ENCODE peak calls at places on chromosomes 7 and 10, in eight cellular contexts. R is CD4-positive, alpha-beta T cell; G is H9; V is RWPE1; K is fibroblast of lung; E is neuronal stem cell; O is colonic mucosa; Q is heart left ventricle. X is an unnamed sample.

GRCh38 chr7:150383710-150384397 is 4.7 kb downstream of the ZNF775 start:
- DNase-seq in K (no peak), E (peak), G (peak), V (no peak), Q (no peak), R (no peak), O (peak), X (peak)

GRCh38 chr10:63767512-63767911 is 246.3 kb downstream of the REEP3 start:
- DNase-seq in Q (no peak), V (peak), O (no peak), G (no peak), K (peak), R (no peak), E (no peak), X (no peak)

GRCh38 chr10:68792115-68792514 is 35.2 kb upstream of the STOX1 start:
- DNase-seq in O (no peak), Q (no peak), R (no peak), K (no peak), V (no peak), E (no peak), G (no peak), X (no peak)

GRCh38 chr7:155459133-155459866 is 1.4 kb downstream of the EN2 start:
- DNase-seq in V (no peak), R (no peak), G (peak), Q (no peak), O (no peak), E (no peak), K (no peak), X (no peak)

GRCh38 chr10:59694936-59695335 is 14.7 kb downstream of the SLC16A9 start:
- DNase-seq in E (no peak), R (no peak), Q (no peak), K (no peak), O (no peak), V (no peak), G (no peak), X (no peak)

GRCh38 chr10:97499561-97500296 is 1.0 kb downstream of the UBTD1 start:
- DNase-seq in O (peak), V (peak), G (no peak), E (no peak), K (peak), Q (peak), R (no peak), X (peak)

GRCh38 chr10:43282881-43283280 is 16.0 kb upstream of the RASGEF1A start:
- DNase-seq in Q (no peak), O (no peak), G (peak), K (no peak), R (no peak), V (peak), E (no peak), X (no peak)

GRCh38 chr10:49225218-49225876 is 37.2 kb upstream of the TMEM273 start:
- DNase-seq in V (no peak), E (no peak), G (no peak), R (no peak), K (no peak), O (no peak), Q (peak), X (no peak)

GRCh38 chr10:78761241-78761825 is 307.4 kb upstream of the ZMIZ1 start:
- DNase-seq in K (no peak), O (no peak), E (no peak), Q (no peak), V (no peak), R (no peak), G (no peak), X (no peak)

GRCh38 chr7:107659666-107660065 is 962 bp upstream of the SLC26A4 start:
- DNase-seq in O (no peak), R (no peak), E (no peak), K (peak), G (no peak), V (peak), Q (no peak), X (no peak)

GRCh38 chr10:116866987-116867595 is 17.8 kb downstream of the ENO4 start:
- DNase-seq in K (peak), Q (no peak), E (no peak), R (no peak), O (no peak), V (no peak), G (no peak), X (no peak)

GRCh38 chr10:75497997-75498797 is 66.8 kb downstream of the LRMDA start:
- DNase-seq in K (peak), Q (peak), O (no peak), G (no peak), V (no peak), E (no peak), R (no peak), X (no peak)

GRCh38 chr10:103045961-103046360 is 127.9 kb downstream of the CNNM2 start:
- DNase-seq in K (no peak), E (no peak), O (no peak), G (no peak), Q (no peak), V (no peak), R (no peak), X (no peak)

GRCh38 chr10:124094419-124094785 is 1.0 kb upstream of the CHST15 start:
- DNase-seq in V (no peak), G (no peak), Q (peak), E (no peak), O (no peak), K (no peak), R (no peak), X (no peak)

GRCh38 chr7:22109761-22110160 is 164.1 kb upstream of the CDCA7L start:
- DNase-seq in G (peak), R (no peak), O (peak), Q (no peak), E (no peak), K (peak), V (no peak), X (peak)

GRCh38 chr10:69861251-69862240 is 59.8 kb downstream of the COL13A1 start:
- DNase-seq in K (peak), E (no peak), G (no peak), Q (no peak), R (no peak), V (peak), O (no peak), X (no peak)

GRCh38 chr7:12968836-12969422 is 281.5 kb downstream of the ARL4A start:
- DNase-seq in O (no peak), K (no peak), G (no peak), R (no peak), E (peak), Q (no peak), V (no peak), X (no peak)

GRCh38 chr7:45253368-45253767 is 95.8 kb downstream of the RAMP3 start:
- DNase-seq in K (no peak), Q (no peak), G (no peak), V (no peak), E (no peak), R (no peak), O (no peak), X (no peak)

GRCh38 chr7:98618786-98619185 is 1.7 kb downstream of the NPTX2 start:
- DNase-seq in R (no peak), Q (no peak), E (no peak), V (peak), G (no peak), O (no peak), K (no peak), X (no peak)

GRCh38 chr10:46327685-46328084 is 40.9 kb downstream of the ANTXRL start:
- DNase-seq in R (no peak), O (no peak), G (no peak), V (no peak), Q (no peak), K (no peak), E (no peak), X (no peak)

GRCh38 chr10:50992972-50993766 is 81.1 kb upstream of the PRKG1 start:
- DNase-seq in G (peak), E (no peak), R (no peak), K (peak), V (no peak), Q (peak), O (peak), X (no peak)

GRCh38 chr10:20118119-20118518 is 301.9 kb downstream of the PLXDC2 start:
- DNase-seq in O (no peak), Q (no peak), R (no peak), V (no peak), G (no peak), K (no peak), E (no peak), X (no peak)

GRCh38 chr7:90412458-90413184 is 9.4 kb downstream of the CLDN12 start:
- DNase-seq in K (no peak), V (peak), Q (no peak), R (no peak), E (no peak), O (peak), G (peak), X (no peak)

GRCh38 chr10:132627736-132628512 is 90.3 kb downstream of the INPP5A start:
- DNase-seq in K (peak), E (no peak), G (no peak), O (no peak), Q (peak), V (no peak), R (no peak), X (no peak)

GRCh38 chr10:112713411-112713810 is 236.6 kb upstream of the TCF7L2 start:
- DNase-seq in V (no peak), K (peak), O (no peak), G (no peak), Q (no peak), R (no peak), E (no peak), X (no peak)

GRCh38 chr7:149860821-149861727 is 12.7 kb upstream of the ATP6V0E2 start:
- DNase-seq in R (no peak), V (no peak), K (no peak), O (no peak), G (peak), Q (no peak), E (no peak), X (no peak)

GRCh38 chr7:50370884-50371283 is 66.4 kb downstream of the IKZF1 start:
- DNase-seq in E (no peak), K (no peak), Q (no peak), G (no peak), R (no peak), V (no peak), O (no peak), X (no peak)

GRCh38 chr7:157431951-157432540 is 95.2 kb downstream of the DNAJB6 start:
- DNase-seq in E (no peak), R (no peak), Q (peak), V (no peak), O (no peak), G (no peak), K (no peak), X (no peak)

GRCh38 chr10:7708832-7709231 is 5.7 kb downstream of the ITIH2 start:
- DNase-seq in R (no peak), O (no peak), V (no peak), K (no peak), G (no peak), E (no peak), Q (no peak), X (no peak)

GRCh38 chr10:7705341-7705740 is 2.2 kb downstream of the ITIH2 start:
- DNase-seq in G (no peak), O (no peak), V (no peak), E (no peak), K (no peak), R (no peak), Q (no peak), X (no peak)

GRCh38 chr10:7707102-7707501 is 4.0 kb downstream of the ITIH2 start:
- DNase-seq in V (no peak), R (no peak), E (no peak), O (no peak), G (no peak), Q (no peak), K (no peak), X (no peak)

GRCh38 chr10:7707858-7708622 is 4.9 kb downstream of the ITIH2 start:
- DNase-seq in G (no peak), V (no peak), K (no peak), R (no peak), O (no peak), E (no peak), Q (no peak), X (no peak)

GRCh38 chr10:7706534-7707073 is 3.5 kb downstream of the ITIH2 start:
- DNase-seq in V (no peak), O (no peak), E (no peak), Q (no peak), G (no peak), R (no peak), K (no peak), X (no peak)
- H3K27ac ChIP-seq in V (no peak), O (no peak), E (no peak), Q (no peak), G (no peak), R (no peak), K (no peak), X (no peak)

DNA sequence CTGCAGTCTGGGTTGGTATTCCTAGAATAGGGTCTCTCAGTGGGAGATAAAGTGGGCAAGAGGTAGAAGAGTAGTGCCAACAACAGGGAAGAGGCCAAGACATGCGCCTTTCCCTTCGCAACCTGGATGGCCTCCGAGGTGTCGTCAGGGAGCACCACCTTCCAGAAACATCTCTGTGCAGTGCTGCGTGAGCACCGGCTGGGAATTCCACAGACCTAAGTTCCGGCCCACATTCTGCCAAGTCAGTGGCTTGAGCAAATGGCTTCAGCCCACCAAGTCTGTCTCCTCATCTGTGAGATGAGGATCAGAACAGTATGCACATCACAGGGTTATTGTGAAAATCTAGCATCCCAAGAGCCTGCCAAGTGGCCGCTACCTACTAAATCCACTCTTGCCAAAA is 40.6 kb downstream of the CCDC3 start:
- DNase-seq in O (no peak), V (no peak), R (no peak), G (no peak), K (no peak), E (no peak), Q (no peak), X (no peak)
- H3K27ac ChIP-seq in O (peak), V (no peak), R (no peak), G (no peak), K (no peak), E (no peak), Q (peak), X (no peak)

GRCh38 chr7:151599401-151600227 is 79.9 kb upstream of the RHEB start:
- DNase-seq in Q (no peak), E (no peak), R (no peak), O (no peak), K (peak), V (peak), G (no peak), X (no peak)

GRCh38 chr7:151601521-151602305 is 82.0 kb upstream of the RHEB start:
- DNase-seq in O (no peak), V (no peak), R (no peak), Q (no peak), K (peak), E (no peak), G (no peak), X (no peak)

GRCh38 chr7:151595702-151596340 is 76.1 kb upstream of the RHEB start:
- DNase-seq in O (no peak), K (no peak), E (no peak), V (no peak), G (no peak), Q (no peak), R (no peak), X (no peak)

GRCh38 chr7:151598045-151598444 is 78.3 kb upstream of the RHEB start:
- DNase-seq in R (no peak), Q (no peak), V (peak), K (peak), O (no peak), E (no peak), G (no peak), X (no peak)

DNA sequence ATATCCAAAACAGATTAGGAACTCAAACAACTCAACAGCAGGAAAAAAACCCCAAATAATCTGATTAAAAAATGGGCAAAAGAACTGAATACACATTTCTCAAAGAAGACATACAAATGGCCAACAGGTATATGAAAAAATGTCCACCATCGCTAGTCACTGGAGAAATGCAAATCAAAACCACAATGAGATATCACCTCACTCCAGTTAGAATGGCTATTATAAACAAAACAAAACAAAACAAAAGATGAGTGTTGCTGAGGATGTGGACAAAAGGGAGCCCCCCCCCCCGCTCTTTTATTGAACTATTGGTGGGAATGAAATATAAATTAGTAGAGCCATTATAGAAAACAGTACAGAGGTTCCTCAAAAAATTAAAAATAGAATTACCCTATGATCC is 77.8 kb upstream of the RHEB start:
- DNase-seq in G (no peak), E (no peak), V (no peak), Q (no peak), O (no peak), K (peak), R (no peak), X (no peak)
- H3K27ac ChIP-seq in G (no peak), E (no peak), V (no peak), Q (peak), O (no peak), K (no peak), R (no peak), X (no peak)

GRCh38 chr7:27491534-27491933 is 171.1 kb downstream of the HIBADH start:
- DNase-seq in O (no peak), Q (no peak), E (no peak), K (no peak), R (no peak), V (no peak), G (no peak), X (no peak)
- H3K27ac ChIP-seq in O (no peak), Q (no peak), E (no peak), K (no peak), R (no peak), V (no peak), G (no peak), X (no peak)

GRCh38 chr10:86689146-86689545 is 20.8 kb downstream of the LDB3 start:
- DNase-seq in E (no peak), R (no peak), G (no peak), Q (peak), K (no peak), V (no peak), O (no peak), X (no peak)

GRCh38 chr10:86686972-86687371 is 18.7 kb downstream of the LDB3 start:
- DNase-seq in K (no peak), O (no peak), R (no peak), G (no peak), V (no peak), Q (peak), E (no peak), X (no peak)

GRCh38 chr10:86685893-86686632 is 17.8 kb downstream of the LDB3 start:
- DNase-seq in V (no peak), E (no peak), K (no peak), G (no peak), R (no peak), Q (no peak), O (no peak), X (no peak)

GRCh38 chr10:86688398-86688921 is 20.1 kb downstream of the LDB3 start:
- DNase-seq in K (peak), Q (peak), E (peak), R (peak), G (peak), V (peak), O (peak), X (peak)

GRCh38 chr10:86687750-86688149 is 19.4 kb downstream of the LDB3 start:
- DNase-seq in R (no peak), O (no peak), V (no peak), G (no peak), Q (no peak), E (no peak), K (peak), X (no peak)
- H3K27ac ChIP-seq in R (no peak), O (no peak), V (no peak), G (no peak), Q (peak), E (no peak), K (no peak), X (no peak)

X was measured in caudate nucleus.